ENCODE peak calls at places on chromosomes 4 and X, in six cellular contexts. A, X, N, G, I and K are unnamed samples.

GRCh38 chrX:93594780-93595179 is 78.6 kb downstream of the NAP1L3 start:
- DNase-seq in A (no peak), X (no peak), N (no peak), G (no peak), I (no peak), K (no peak)

GRCh38 chr4:184453402-184454160 is 20.8 kb downstream of the IRF2 start:
- DNase-seq in A (no peak), X (peak), N (peak), G (no peak), I (peak), K (no peak)

GRCh38 chr4:54813674-54814073 is 155.9 kb downstream of the KIT start:
- DNase-seq in A (no peak), X (no peak), N (no peak), G (no peak), I (no peak), K (no peak)

GRCh38 chrX:85992811-85993229 is 54.5 kb downstream of the CHM start:
- DNase-seq in A (peak), X (no peak), N (no peak), G (no peak), I (no peak), K (no peak)

GRCh38 chr4:140372607-140373327 is 679 bp upstream of the SCOC start:
- DNase-seq in A (peak), X (peak), N (no peak), G (no peak), I (no peak), K (no peak)

GRCh38 chr4:7831858-7832257 is 107.8 kb downstream of the AFAP1 start:
- DNase-seq in A (no peak), X (no peak), N (no peak), G (no peak), I (no peak), K (no peak)

GRCh38 chrX:11970935-11971334 is 167.3 kb upstream of the FRMPD4 start:
- DNase-seq in A (no peak), X (no peak), N (no peak), G (no peak), I (no peak), K (no peak)

GRCh38 chrX:49876750-49877149 is 2.5 kb upstream of the USP27X start:
- DNase-seq in A (peak), X (peak), N (no peak), G (no peak), I (no peak), K (peak)

GRCh38 chr4:56129431-56129861 is 180.7 kb downstream of the CEP135 start:
- DNase-seq in A (peak), X (peak), N (no peak), G (no peak), I (no peak), K (no peak)

GRCh38 chr4:129899849-129900248 is 803.9 kb downstream of the C4orf33 start:
- DNase-seq in A (no peak), X (no peak), N (no peak), G (no peak), I (no peak), K (no peak)

GRCh38 chrX:7965436-7965835 is 38.2 kb upstream of the PNPLA4 start:
- DNase-seq in A (no peak), X (no peak), N (no peak), G (no peak), I (no peak), K (no peak)

GRCh38 chr4:70688795-70689231 is 481 bp downstream of the UTP3 start:
- DNase-seq in A (no peak), X (peak), N (no peak), G (no peak), I (no peak), K (no peak)

GRCh38 chrX:16573781-16574180 is 76.2 kb upstream of the S100G start:
- DNase-seq in A (no peak), X (no peak), N (no peak), G (no peak), I (no peak), K (no peak)

GRCh38 chrX:107729558-107730297 is 45.9 kb downstream of the TSC22D3 start:
- DNase-seq in A (no peak), X (peak), N (no peak), G (peak), I (no peak), K (no peak)

GRCh38 chrX:108270280-108270679 is 167.9 kb downstream of the COL4A6 start:
- DNase-seq in A (no peak), X (no peak), N (no peak), G (no peak), I (no peak), K (no peak)

GRCh38 chr4:89438102-89438831 is 130.7 kb upstream of the GPRIN3 start:
- DNase-seq in A (peak), X (peak), N (peak), G (peak), I (peak), K (no peak)

GRCh38 chrX:16618422-16618821 is 31.5 kb upstream of the S100G start:
- DNase-seq in A (no peak), X (no peak), N (no peak), G (no peak), I (no peak), K (no peak)

GRCh38 chrX:72048515-72049455 is 82.9 kb downstream of the RTL5 start:
- DNase-seq in A (no peak), X (peak), N (no peak), G (no peak), I (no peak), K (no peak)

GRCh38 chrX:33065415-33065814 is 145.9 kb downstream of the DMD start:
- DNase-seq in A (no peak), X (no peak), N (no peak), G (no peak), I (no peak), K (no peak)

GRCh38 chr4:186757696-186758330 is 34.2 kb upstream of the FAT1 start:
- DNase-seq in A (no peak), X (no peak), N (no peak), G (no peak), I (no peak), K (no peak)

GRCh38 chr4:168484626-168485025 is 4.3 kb upstream of the DDX60L start:
- DNase-seq in A (no peak), X (no peak), N (no peak), G (no peak), I (no peak), K (no peak)

GRCh38 chrX:10769165-10769564 is 148.8 kb upstream of the MID1 start:
- DNase-seq in A (peak), X (peak), N (no peak), G (no peak), I (no peak), K (no peak)

GRCh38 chr4:96004341-96004740 is 164.4 kb downstream of the PDHA2 start:
- DNase-seq in A (no peak), X (no peak), N (no peak), G (no peak), I (no peak), K (no peak)

GRCh38 chr4:76802546-76803021 is 95.4 kb downstream of the SOWAHB start:
- DNase-seq in A (no peak), X (peak), N (no peak), G (no peak), I (no peak), K (no peak)

GRCh38 chrX:49137492-49137891 is 14.0 kb upstream of the GPKOW start:
- DNase-seq in A (no peak), X (no peak), N (no peak), G (no peak), I (no peak), K (no peak)

GRCh38 chrX:8988456-8988855 is 45.5 kb downstream of the FAM9B start:
- DNase-seq in A (no peak), X (peak), N (no peak), G (peak), I (peak), K (no peak)

GRCh38 chr4:102640669-102641068 is 120.1 kb downstream of the MANBA start:
- DNase-seq in A (no peak), X (no peak), N (no peak), G (no peak), I (no peak), K (no peak)

GRCh38 chr4:158873795-158874359 is 105.1 kb downstream of the FNIP2 start:
- DNase-seq in A (peak), X (no peak), N (no peak), G (no peak), I (no peak), K (no peak)

GRCh38 chr4:168832746-168833575 is 177.1 kb downstream of the CBR4 start:
- DNase-seq in A (no peak), X (peak), N (no peak), G (peak), I (no peak), K (no peak)

GRCh38 chr4:826508-827208 is 729 bp upstream of the CPLX1 start:
- DNase-seq in A (no peak), X (peak), N (no peak), G (peak), I (peak), K (peak)

GRCh38 chrX:92270936-92271655 is 491.9 kb downstream of the PCDH11X start:
- DNase-seq in A (no peak), X (peak), N (no peak), G (no peak), I (no peak), K (no peak)

DNA sequence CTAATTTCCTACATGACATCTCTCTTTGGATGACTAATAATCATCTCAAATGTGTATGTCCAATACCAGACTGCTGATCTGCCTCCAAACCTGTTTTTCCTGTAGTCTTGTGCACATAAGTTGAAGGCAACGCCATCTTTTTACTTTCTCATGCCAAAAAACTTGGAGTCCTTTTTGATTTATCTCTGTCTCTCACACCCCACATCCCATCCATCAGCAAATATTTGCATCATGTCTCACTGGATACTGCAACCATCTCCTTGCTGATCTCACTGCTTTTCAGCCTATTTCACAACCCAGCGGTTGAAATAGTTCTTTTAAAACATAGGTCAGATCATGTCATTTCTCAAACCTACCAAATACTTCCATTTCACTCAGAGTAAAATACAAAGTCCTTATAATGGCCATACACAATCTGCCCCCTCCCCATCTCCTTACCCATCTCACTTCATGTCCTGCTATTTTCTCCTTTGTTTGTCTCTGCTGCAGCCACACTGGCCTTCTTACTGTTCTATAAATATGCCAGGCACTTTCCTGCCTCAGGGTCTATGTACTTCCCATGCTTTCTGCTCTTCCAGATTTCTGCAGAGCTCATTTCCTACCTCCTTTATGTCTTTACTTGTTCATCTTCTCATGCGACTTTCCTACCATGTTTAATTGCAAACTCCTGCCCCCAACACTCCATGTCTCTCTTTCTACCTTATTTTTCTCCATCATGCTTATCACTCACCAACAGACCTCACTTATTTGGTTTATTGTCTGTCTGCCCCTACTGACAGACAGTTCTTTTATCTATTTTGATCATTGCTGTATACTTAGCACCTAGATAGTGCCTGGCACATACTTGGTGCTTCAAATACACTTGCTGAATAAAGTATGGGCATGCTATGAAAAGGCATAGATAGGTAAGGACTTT is 98.8 kb downstream of the ANXA3 start:
- DNase-seq in A (no peak), X (no peak), N (no peak), G (no peak), I (no peak), K (no peak)
- H3K4me3 ChIP-seq in A (no peak), X (no peak), N (no peak), G (no peak), I (no peak), K (no peak)

GRCh38 chr4:20626326-20626725 is 73.9 kb upstream of the PACRGL start:
- DNase-seq in A (no peak), X (no peak), N (no peak), G (no peak), I (no peak), K (no peak)
- TF ChIP-seq CTCF in A (no peak), X (no peak), N (no peak), G (no peak), I (no peak), K (no peak)

DNA sequence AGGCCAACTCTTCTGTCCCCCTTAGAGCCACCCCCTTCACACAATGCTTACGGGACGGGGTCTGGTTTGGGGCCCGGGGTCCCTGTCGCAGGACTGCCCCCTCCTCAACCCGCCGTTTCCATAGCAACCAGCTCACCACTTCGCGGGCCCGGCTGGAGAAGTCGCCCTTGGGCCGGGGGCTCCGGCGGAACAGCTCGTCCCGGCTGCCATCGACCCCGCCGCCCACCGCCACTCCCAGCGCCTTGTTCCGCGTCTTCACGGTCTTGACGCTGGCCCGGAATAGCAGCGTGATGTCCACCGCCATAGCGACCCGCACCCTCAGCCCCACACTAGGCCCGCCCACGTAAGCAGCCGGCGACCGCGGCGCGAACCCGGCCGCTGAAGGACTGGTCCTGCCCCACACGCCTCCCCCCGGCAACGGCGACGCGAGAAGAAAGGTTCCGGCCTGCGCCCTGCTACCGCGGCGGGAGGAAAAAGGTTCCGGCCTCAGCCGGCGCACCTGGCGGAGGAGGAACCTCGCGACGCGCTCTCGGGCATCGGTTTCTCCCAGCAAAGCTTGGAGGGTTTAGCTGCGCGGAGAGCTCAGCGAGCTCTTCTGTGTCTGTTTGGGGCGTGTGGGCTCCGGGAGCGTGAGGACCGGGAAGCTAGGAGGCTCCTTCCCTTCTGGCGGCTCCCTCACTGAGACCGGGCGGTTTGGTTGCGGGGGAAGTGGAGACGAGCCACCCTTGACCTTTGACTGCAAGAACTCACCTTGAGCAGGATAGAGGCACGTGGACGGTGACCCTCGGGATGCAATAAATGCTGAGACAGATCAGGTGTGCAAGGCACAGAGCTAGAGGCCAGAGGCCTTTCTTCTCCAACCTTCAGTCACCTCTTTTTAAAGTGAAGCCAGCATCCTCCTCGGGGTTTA is at the start of gene STX18:
- DNase-seq in A (peak), X (peak), N (peak), G (peak), I (peak), K (peak)
- H3K27ac ChIP-seq in A (peak), X (peak), N (peak), G (peak), I (peak), K (peak)

DNA sequence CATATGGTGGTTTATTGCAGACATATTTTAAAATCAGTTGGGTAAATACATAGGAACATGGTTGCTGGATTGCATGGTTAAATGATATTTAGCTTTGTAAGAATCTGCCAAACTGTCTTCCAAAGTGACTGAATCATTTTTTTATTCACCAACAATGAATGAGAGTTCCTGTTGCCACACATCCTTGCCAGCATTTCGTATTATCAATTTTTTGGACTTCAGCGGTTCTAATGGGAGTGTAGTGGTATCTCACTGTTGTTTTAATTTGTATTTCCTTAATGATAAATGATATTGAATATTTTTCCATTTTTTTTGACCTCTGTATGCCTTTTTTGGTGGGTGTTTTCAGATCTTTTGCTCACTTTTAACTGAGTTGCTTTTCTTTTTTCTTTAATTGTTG is 1.4 kb upstream of the MTHFD2L start:
- DNase-seq in A (no peak), X (no peak), N (no peak), G (no peak), I (no peak), K (no peak)
- H3K4me3 ChIP-seq in A (peak), X (no peak), N (no peak), G (no peak), I (no peak), K (no peak)

DNA sequence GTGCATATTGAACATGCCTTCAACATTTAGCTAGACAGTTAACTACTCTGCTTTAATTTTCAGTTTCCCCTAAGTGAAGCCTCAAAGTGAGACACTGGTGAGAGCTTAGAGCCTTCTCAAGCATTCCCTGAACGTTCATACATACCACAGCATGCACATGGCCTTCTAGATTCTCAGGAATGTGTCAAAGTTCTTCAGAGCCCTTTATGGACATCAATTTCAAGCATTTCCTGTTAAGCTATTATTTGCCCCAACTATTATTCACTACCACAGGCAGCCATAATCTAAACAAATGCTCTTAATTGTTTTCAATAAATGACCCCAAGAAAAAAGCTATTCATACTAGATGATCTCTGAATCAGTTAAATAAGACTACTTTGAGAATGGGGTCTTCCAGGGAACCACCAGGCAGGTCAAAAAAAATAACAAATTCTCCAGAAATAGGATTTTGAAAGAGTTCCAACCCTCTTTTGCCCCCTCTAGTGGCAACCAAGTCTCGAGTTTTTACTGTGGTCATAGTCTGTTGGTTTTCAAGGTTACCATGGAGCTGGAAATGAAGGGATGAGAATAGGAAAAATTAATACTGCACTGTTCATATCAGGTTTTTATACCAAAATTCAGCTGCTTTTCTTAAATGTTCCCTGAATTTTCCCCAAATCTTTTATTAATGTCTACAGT is 235.4 kb downstream of the RAB28 start:
- DNase-seq in A (peak), X (peak), N (no peak), G (no peak), I (no peak), K (no peak)
- TF ChIP-seq CTCF in A (peak), X (peak), N (no peak), G (no peak), I (no peak), K (no peak)